ENCODE peak calls at places on chromosomes 7 and 10, in eight cellular contexts. O is fibroblast of mammary gland; X is upper lobe of right lung; J is central memory CD4-positive, alpha-beta T cell; T is stimulated activated CD4-positive, alpha-beta T cell treated with anti-CD3 and anti-CD28 coated beads, Interleukin-1b, Interleukin-23, amount 100 ng/mL, for 4 hours; H is spleen; Z is GM03348; R is A549. I is an unnamed sample.

GRCh38 chr7:131300078-131300477 is 27.6 kb upstream of the MKLN1 start:
- DNase-seq in O (no peak), X (no peak), J (no peak), T (no peak), H (no peak), Z (no peak), R (no peak), I (no peak)

GRCh38 chr10:16987976-16988610 is 141.5 kb downstream of the CUBN start:
- DNase-seq in O (no peak), X (no peak), J (no peak), T (no peak), H (no peak), Z (no peak), R (no peak), I (no peak)

GRCh38 chr10:119005377-119006043 is 24.0 kb upstream of the NANOS1 start:
- DNase-seq in O (peak), X (no peak), J (no peak), T (no peak), H (no peak), Z (no peak), R (no peak), I (no peak)

GRCh38 chr10:116126239-116126638 is 146.8 kb downstream of the GFRA1 start:
- DNase-seq in O (no peak), X (no peak), J (no peak), T (no peak), H (no peak), Z (no peak), R (no peak), I (no peak)

GRCh38 chr10:34742456-34742855 is 72.6 kb downstream of the PARD3 start:
- DNase-seq in O (peak), X (no peak), J (no peak), T (no peak), H (no peak), Z (no peak), R (no peak), I (no peak)

GRCh38 chr7:99788554-99788953 is 4.6 kb upstream of the CYP3A4 start:
- DNase-seq in O (peak), X (no peak), J (no peak), T (no peak), H (no peak), Z (peak), R (no peak), I (peak)

GRCh38 chr7:27810186-27810585 is 70.2 kb downstream of the TAX1BP1 start:
- DNase-seq in O (no peak), X (no peak), J (no peak), T (no peak), H (no peak), Z (no peak), R (no peak), I (no peak)

GRCh38 chr7:88915615-88916014 is 120.1 kb upstream of the TEX47 start:
- DNase-seq in O (no peak), X (no peak), J (no peak), T (no peak), H (no peak), Z (no peak), R (no peak), I (no peak)

GRCh38 chr10:43606323-43607198 is at the start of gene ZNF485:
- DNase-seq in O (peak), X (peak), J (peak), T (peak), H (peak), Z (peak), R (peak), I (peak)

GRCh38 chr7:152106990-152107389 is 81.5 kb downstream of the GALNT11 start:
- DNase-seq in O (no peak), X (no peak), J (no peak), T (no peak), H (no peak), Z (no peak), R (no peak), I (no peak)

GRCh38 chr7:81366546-81366945 is 403.3 kb downstream of the HGF start:
- DNase-seq in O (no peak), X (no peak), J (no peak), T (no peak), H (no peak), Z (peak), R (no peak), I (peak)

GRCh38 chr7:13276977-13277376 is 589.5 kb downstream of the ARL4A start:
- DNase-seq in O (no peak), X (no peak), J (no peak), T (no peak), H (no peak), Z (no peak), R (peak), I (no peak)

GRCh38 chr10:132606536-132607316 is 69.1 kb downstream of the INPP5A start:
- DNase-seq in O (peak), X (no peak), J (no peak), T (no peak), H (peak), Z (no peak), R (no peak), I (no peak)

I was measured in AG10803.